ENCODE peak calls at places on chromosomes 16 and 17, in four cellular contexts. X, Q, U and A are unnamed samples.

GRCh38 chr17:57097832-57098421 is 12.9 kb downstream of the AKAP1 start:
- DNase-seq in X (no peak), Q (no peak), U (no peak), A (no peak)

GRCh38 chr17:72171703-72172670 is 51.2 kb downstream of the SOX9 start:
- DNase-seq in X (no peak), Q (no peak), U (no peak), A (no peak)

GRCh38 chr17:332558-333322 is 19.9 kb downstream of the RPH3AL start:
- DNase-seq in X (no peak), Q (no peak), U (no peak), A (no peak)

GRCh38 chr17:17693253-17693954 is 12.1 kb downstream of the RAI1 start:
- DNase-seq in X (no peak), Q (no peak), U (no peak), A (no peak)

GRCh38 chr17:3554440-3554839 is 3.2 kb downstream of the TRPV3 start:
- DNase-seq in X (no peak), Q (no peak), U (no peak), A (no peak)

GRCh38 chr16:78782572-78782971 is 683.1 kb downstream of the WWOX start:
- DNase-seq in X (no peak), Q (no peak), U (no peak), A (no peak)

GRCh38 chr16:50699345-50700159 is 6.1 kb downstream of the NOD2 start:
- DNase-seq in X (no peak), Q (no peak), U (no peak), A (no peak)

GRCh38 chr17:76131692-76132573 is 9.1 kb downstream of the FOXJ1 start:
- DNase-seq in X (no peak), Q (no peak), U (no peak), A (no peak)

GRCh38 chr17:48134912-48135480 is 27.4 kb downstream of the SNX11 start:
- DNase-seq in X (no peak), Q (no peak), U (no peak), A (no peak)

GRCh38 chr17:4898927-4899326 is 409 bp upstream of the C17orf107 start:
- DNase-seq in X (no peak), Q (no peak), U (peak), A (no peak)

GRCh38 chr16:53504161-53504663 is 1.2 kb upstream of the AKTIP start:
- DNase-seq in X (no peak), Q (no peak), U (no peak), A (no peak)

GRCh38 chr17:54404259-54404658 is 496.4 kb upstream of the TOM1L1 start:
- DNase-seq in X (no peak), Q (no peak), U (no peak), A (no peak)

GRCh38 chr17:40099627-40100418 is 566 bp downstream of the NR1D1 start:
- DNase-seq in X (no peak), Q (no peak), U (no peak), A (no peak)

GRCh38 chr17:42673885-42674754 is 2.7 kb downstream of the PLEKHH3 start:
- DNase-seq in X (peak), Q (no peak), U (peak), A (no peak)

GRCh38 chr17:19573075-19573474 is 39.4 kb downstream of the SLC47A1 start:
- DNase-seq in X (no peak), Q (no peak), U (no peak), A (no peak)

GRCh38 chr17:22467720-22468119 is 775.4 kb downstream of the KCNJ18 start:
- DNase-seq in X (no peak), Q (no peak), U (no peak), A (no peak)

GRCh38 chr16:57163842-57164241 is 22.0 kb downstream of the PSME3IP1 start:
- DNase-seq in X (no peak), Q (no peak), U (no peak), A (no peak)

GRCh38 chr17:3695723-3696411 is at the start of gene P2RX5:
- DNase-seq in X (peak), Q (no peak), U (peak), A (no peak)

GRCh38 chr17:9329251-9329921 is 246.2 kb downstream of the STX8 start:
- DNase-seq in X (no peak), Q (no peak), U (no peak), A (no peak)

GRCh38 chr17:74325743-74326379 is at the start of gene KIF19:
- DNase-seq in X (peak), Q (no peak), U (peak), A (peak)

GRCh38 chr17:73593249-73593965 is 50.8 kb downstream of the SDK2 start:
- DNase-seq in X (no peak), Q (no peak), U (no peak), A (no peak)

GRCh38 chr16:19283637-19284036 is 1.9 kb upstream of the CLEC19A start:
- DNase-seq in X (no peak), Q (no peak), U (no peak), A (no peak)

GRCh38 chr16:14527411-14528044 is 102.5 kb downstream of the PARN start:
- DNase-seq in X (no peak), Q (no peak), U (no peak), A (no peak)

GRCh38 chr17:78723001-78723796 is 58.9 kb downstream of the CYTH1 start:
- DNase-seq in X (no peak), Q (no peak), U (no peak), A (no peak)

GRCh38 chr16:12215302-12216105 is 239.0 kb downstream of the SNX29 start:
- DNase-seq in X (no peak), Q (peak), U (no peak), A (no peak)

GRCh38 chr17:71402007-71402406 is 718.8 kb upstream of the SOX9 start:
- DNase-seq in X (no peak), Q (no peak), U (no peak), A (no peak)

GRCh38 chr16:48392407-48392806 is 7.2 kb upstream of the SIAH1 start:
- DNase-seq in X (no peak), Q (no peak), U (no peak), A (no peak)

GRCh38 chr17:67058036-67058435 is 13.7 kb downstream of the CACNG1 start:
- DNase-seq in X (no peak), Q (no peak), U (no peak), A (no peak)

GRCh38 chr16:55471448-55472097 is 7.4 kb upstream of the MMP2 start:
- DNase-seq in X (no peak), Q (no peak), U (no peak), A (no peak)

GRCh38 chr16:66682271-66682670 is 14.3 kb downstream of the CMTM4 start:
- DNase-seq in X (no peak), Q (no peak), U (no peak), A (no peak)

GRCh38 chr17:40499551-40500189 is 1.8 kb downstream of the TNS4 start:
- DNase-seq in X (peak), Q (no peak), U (no peak), A (no peak)

GRCh38 chr16:64742560-64742959 is 379.3 kb downstream of the CDH11 start:
- DNase-seq in X (no peak), Q (no peak), U (no peak), A (no peak)

GRCh38 chr17:83196973-83197880 is 117.8 kb downstream of the METRNL start:
- DNase-seq in X (no peak), Q (no peak), U (no peak), A (no peak)

GRCh38 chr17:27293359-27293897 is 486 bp upstream of the WSB1 start:
- DNase-seq in X (peak), Q (no peak), U (no peak), A (no peak)

GRCh38 chr16:87383522-87384161 is at the start of gene FBXO31:
- DNase-seq in X (peak), Q (peak), U (peak), A (peak)

GRCh38 chr17:77640242-77640641 is 318.3 kb upstream of the TNRC6C start:
- DNase-seq in X (no peak), Q (no peak), U (no peak), A (no peak)

GRCh38 chr16:84520778-84521770 is 16.6 kb upstream of the MEAK7 start:
- DNase-seq in X (no peak), Q (no peak), U (no peak), A (no peak)

DNA sequence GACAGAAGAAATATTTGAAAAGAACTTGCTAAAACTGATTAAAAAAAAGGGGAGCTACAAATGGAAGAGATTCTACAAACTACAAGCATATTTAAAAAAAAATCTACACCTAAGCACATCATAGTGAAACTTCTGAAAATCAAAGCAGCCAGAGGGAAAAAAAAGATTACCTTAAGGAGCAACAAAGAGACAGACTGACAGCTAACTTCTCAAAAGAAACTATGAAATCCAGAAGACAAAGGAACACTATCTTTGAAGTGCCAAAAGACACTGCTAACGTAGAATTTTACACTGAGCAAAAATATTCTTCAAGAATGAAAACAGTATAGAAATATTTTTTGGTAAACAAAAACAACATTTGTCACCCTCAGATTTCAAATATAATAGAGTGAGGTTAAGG is 151.2 kb downstream of the MYO1D start:
- DNase-seq in X (no peak), Q (no peak), U (no peak), A (no peak)
- TF ChIP-seq TAF1 in X (no peak), Q (no peak), U (no peak), A (no peak)

DNA sequence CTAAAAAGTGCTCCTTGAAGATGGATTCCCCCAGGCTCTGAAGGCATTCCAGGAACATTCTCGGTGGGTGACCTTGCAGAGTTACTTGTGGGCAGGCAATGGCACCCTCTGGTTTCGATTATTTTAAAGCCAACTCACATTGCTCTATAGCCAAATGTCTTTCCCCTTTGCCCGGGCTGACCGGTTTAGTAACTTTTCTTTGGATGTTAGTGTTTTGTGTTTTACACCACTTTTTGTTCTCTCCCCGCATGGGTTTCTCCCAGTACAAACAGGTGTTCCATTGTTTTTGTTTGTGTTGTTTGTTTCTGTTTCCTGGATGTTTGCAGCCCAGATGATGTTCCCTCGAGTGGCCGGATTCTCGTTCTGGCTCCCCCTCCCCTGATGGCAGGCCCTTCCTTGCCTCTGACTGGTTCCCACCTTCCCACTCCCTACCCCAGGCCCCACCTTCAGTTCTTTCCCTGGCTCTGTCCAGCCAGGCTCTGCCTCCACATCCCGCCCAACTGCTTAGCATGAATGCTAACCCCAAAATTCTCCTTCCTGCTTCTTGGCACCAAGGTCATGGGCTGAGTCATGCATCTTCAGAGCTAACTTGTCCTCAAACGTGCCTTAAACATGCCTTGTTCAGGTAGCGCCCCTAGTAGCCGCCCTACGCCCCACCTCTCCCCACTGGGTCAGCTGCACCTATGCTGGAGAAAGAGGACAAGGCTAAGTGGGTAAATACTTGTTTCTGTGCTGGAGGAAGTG is 40.6 kb downstream of the ELAC2 start:
- DNase-seq in X (no peak), Q (no peak), U (no peak), A (no peak)
- TF ChIP-seq TAF1 in X (no peak), Q (no peak), U (no peak), A (no peak)

GRCh38 chr17:70138309-70138865 is 30.9 kb upstream of the KCNJ2 start:
- DNase-seq in X (no peak), Q (no peak), U (no peak), A (no peak)

GRCh38 chr17:70139449-70139993 is 29.8 kb upstream of the KCNJ2 start:
- DNase-seq in X (no peak), Q (no peak), U (no peak), A (no peak)

GRCh38 chr17:70136131-70136530 is 33.2 kb upstream of the KCNJ2 start:
- DNase-seq in X (no peak), Q (no peak), U (no peak), A (no peak)

GRCh38 chr17:70134777-70135176 is 34.6 kb upstream of the KCNJ2 start:
- DNase-seq in X (no peak), Q (no peak), U (no peak), A (no peak)

DNA sequence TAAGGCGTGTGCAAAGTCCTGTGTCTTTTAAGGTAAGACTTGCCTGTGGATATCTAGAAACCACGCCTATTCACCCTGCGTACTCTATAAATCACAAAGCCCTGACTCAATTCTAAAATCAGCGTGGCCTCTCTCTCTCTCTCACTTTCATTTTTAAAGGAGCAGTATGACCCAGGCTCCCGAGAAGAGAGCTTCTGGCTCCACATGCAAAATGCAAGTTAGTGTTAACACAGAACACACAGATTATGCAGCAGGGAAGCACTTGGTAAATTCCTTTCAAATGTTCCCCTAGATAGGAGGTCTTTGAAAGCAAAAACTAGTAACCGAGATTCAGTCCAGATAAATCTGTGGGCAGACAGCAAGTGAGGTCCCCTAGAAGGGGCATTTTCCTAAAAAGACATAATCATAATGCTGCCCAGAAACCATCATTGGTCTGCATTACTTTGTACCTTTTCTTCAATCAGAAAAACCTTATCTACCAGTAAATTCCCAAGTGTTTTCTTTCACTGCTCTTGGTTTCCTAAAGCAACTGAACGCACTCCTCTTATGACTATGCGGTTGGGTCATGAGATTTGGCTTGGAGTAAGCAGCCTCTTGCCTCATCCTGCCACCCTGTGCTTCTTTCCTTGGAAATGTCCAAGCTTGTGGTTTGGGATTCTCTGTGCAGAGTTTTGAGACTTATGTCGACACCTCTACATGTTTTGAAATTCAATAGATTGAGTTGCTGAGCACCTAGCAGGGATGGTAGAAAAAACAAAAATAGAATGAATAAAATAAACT is 31.7 kb upstream of the KCNJ2 start:
- DNase-seq in X (no peak), Q (no peak), U (peak), A (peak)
- TF ChIP-seq TAF1 in X (no peak), Q (no peak), U (no peak), A (no peak)

GRCh38 chr16:74035816-74036215 is 260.8 kb upstream of the PSMD7 start:
- DNase-seq in X (peak), Q (no peak), U (no peak), A (peak)
- TF ChIP-seq TAF1 in X (no peak), Q (no peak), U (no peak), A (no peak)

GRCh38 chr17:58328195-58329034 is at the start of gene TSPOAP1:
- DNase-seq in X (peak), Q (no peak), U (peak), A (no peak)

GRCh38 chr17:58330997-58331814 is 2.6 kb upstream of the TSPOAP1 start:
- DNase-seq in X (peak), Q (no peak), U (peak), A (no peak)

GRCh38 chr17:58330544-58330996 is 2.0 kb upstream of the TSPOAP1 start:
- DNase-seq in X (no peak), Q (no peak), U (peak), A (no peak)

GRCh38 chr17:58329035-58329807 is 626 bp upstream of the TSPOAP1 start:
- DNase-seq in X (peak), Q (no peak), U (peak), A (no peak)

DNA sequence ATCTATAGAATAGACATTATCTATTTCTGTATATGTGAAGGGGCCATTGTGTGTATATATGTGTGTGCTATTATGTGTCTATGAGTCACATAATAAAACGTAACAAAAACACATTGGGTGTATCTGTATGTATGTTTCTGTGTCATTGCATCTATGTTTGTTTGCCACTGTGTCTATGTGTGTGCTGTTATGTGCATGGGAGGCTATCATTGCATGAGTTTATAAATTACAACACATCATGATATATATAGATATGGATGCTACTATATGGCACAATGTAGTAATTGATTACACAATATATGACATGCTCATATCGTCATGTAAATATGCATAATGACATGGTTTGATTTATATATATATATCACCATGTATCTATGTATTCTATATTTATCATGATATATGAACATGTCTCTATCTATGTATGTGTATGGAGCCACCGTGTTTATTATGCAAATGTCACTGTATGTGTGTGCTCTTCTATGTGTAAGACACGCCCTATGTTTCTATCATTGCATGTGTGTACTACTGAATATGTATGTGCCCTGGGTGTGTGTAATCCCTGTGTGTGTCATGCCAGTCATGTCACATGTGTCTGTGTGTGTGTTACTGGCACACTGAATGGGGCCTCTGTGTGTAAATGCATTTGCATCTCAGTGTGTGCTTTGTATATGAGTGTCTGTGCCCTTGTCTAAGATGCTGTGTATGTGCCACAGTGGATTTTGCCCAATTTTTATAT is 1.4 kb upstream of the TSPOAP1 start:
- DNase-seq in X (no peak), Q (no peak), U (peak), A (no peak)
- TF ChIP-seq TAF1 in X (no peak), Q (no peak), U (no peak), A (peak)

DNA sequence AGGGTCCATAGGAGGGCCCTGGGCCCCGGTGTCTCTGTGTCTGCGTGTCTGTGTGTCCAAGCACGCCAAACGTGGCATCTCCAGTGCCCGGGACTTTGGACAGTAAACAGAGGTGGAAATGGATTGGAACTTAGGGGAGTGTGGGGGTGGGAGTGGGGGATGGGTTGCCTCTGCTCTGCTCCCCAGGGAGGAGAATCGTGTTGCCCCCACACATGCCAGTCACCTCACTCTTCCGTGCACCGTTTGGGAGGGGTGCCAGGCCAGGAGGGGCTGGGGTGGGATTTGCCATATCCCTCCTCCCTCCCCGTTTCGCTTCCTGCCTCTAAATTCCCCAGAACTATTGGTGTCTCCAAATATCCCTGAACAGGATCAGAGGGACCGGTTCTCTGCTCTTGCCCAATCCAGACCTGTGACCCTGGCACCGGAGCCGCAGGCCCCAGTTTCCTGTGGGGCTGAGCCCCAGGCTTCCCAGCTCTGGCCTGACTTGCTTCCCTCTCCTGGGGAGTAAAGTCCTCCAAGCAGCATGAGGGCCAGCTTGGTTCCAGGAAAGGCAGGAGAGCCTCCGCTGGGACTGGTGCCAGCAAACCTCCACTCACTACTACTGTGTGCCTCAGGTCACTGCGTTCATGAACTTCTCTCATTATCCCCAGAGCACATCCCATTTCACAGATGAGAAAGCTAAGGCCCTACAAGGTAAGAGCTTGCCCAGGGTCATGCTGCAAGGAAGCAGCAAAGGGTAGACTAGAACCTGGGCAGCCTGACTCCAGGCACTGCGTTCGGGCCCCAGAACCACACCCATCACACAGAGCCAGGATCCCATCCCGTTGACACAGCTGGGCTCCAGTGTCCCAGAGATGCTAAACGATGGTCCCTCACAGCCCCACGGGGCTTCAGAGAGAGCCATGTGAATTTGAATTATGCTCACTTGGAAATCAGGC is at the start of gene ASGR1:
- DNase-seq in X (no peak), Q (no peak), U (no peak), A (no peak)
- TF ChIP-seq TAF1 in X (no peak), Q (no peak), U (no peak), A (no peak)